ENCODE peak calls at places on chromosome 21, in eight cellular contexts. I, W, S, X, F, Q, A and T are unnamed samples.

GRCh38 chr21:36745459-36745858 is 46.5 kb downstream of the SIM2 start:
- DNase-seq in Q (no peak), S (no peak), A (no peak), I (no peak), F (no peak), X (no peak), W (no peak), T (no peak)

GRCh38 chr21:25368531-25368930 is 238.8 kb downstream of the MRPL39 start:
- DNase-seq in X (no peak), W (no peak), I (no peak), Q (no peak), S (no peak), F (no peak), A (no peak), T (no peak)

GRCh38 chr21:36769051-36769867 is 70.3 kb downstream of the SIM2 start:
- DNase-seq in X (no peak), F (no peak), S (no peak), I (no peak), W (no peak), Q (no peak), A (no peak), T (no peak)

GRCh38 chr21:37564924-37565529 is 198.5 kb downstream of the DYRK1A start:
- DNase-seq in A (no peak), W (no peak), I (no peak), S (no peak), F (no peak), X (no peak), Q (no peak), T (no peak)

GRCh38 chr21:24456358-24456757 is 1150.9 kb downstream of the MRPL39 start:
- DNase-seq in A (no peak), I (no peak), Q (no peak), S (no peak), F (no peak), X (no peak), W (no peak), T (no peak)

GRCh38 chr21:38352536-38353219 is 95.9 kb downstream of the KCNJ15 start:
- DNase-seq in X (peak; percentile 83), F (peak; percentile 61), S (no peak), W (peak; percentile 48), I (no peak), A (no peak), Q (peak; percentile 69), T (peak; percentile 73)

GRCh38 chr21:28337319-28337718 is 655.4 kb downstream of the LTN1 start:
- DNase-seq in F (no peak), A (no peak), S (no peak), I (no peak), W (peak; percentile 66), Q (peak; percentile 20), X (peak; percentile 48), T (peak; percentile 44)

GRCh38 chr21:29394051-29394450 is 95.3 kb downstream of the BACH1 start:
- DNase-seq in Q (no peak), F (no peak), I (no peak), X (no peak), A (no peak), W (no peak), S (no peak), T (no peak)

GRCh38 chr21:36980280-36981048 is 14.0 kb upstream of the HLCS start:
- DNase-seq in W (no peak), I (no peak), A (peak; percentile 57), S (no peak), Q (no peak), F (peak; percentile 67), X (no peak), T (no peak)

GRCh38 chr21:31117046-31117916 is 79.0 kb upstream of the KRTAP19-8 start:
- DNase-seq in S (no peak), F (no peak), W (peak; percentile 29), Q (peak; percentile 80), X (peak; percentile 78), I (no peak), A (no peak), T (peak; percentile 66)

GRCh38 chr21:45831991-45832740 is 149.4 kb upstream of the COL6A1 start:
- DNase-seq in Q (no peak), I (no peak), S (peak; percentile 94), W (no peak), F (no peak), X (peak; percentile 34), A (no peak), T (peak; percentile 39)

GRCh38 chr21:46009951-46010655 is 28.5 kb downstream of the COL6A1 start:
- DNase-seq in I (no peak), Q (no peak), X (no peak), A (no peak), F (no peak), W (no peak), S (no peak), T (no peak)

DNA sequence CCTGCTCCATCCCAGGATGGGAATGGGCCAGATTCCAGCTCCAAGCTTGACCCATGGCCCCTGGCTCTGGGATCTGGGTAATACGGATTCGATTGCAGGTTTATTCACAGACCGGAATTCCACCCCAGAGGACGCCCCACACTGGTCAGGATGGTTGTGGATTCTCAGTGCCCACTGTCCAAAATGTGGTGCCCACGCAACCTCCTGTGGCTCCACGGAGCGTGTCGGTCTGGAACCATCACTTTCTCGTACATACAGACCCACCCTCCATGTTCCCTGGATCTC is 31.6 kb downstream of the KRTAP10-1 start:
- DNase-seq in F (no peak), Q (no peak), W (no peak), I (no peak), X (no peak), S (no peak), A (no peak), T (no peak)
- H3K27ac ChIP-seq in F (no peak overlapping the region), Q (no peak overlapping the region), W (no peak overlapping the region), I (no peak overlapping the region), X (no peak overlapping the region), S (no peak overlapping the region), A (no peak overlapping the region), T (no peak overlapping the region)

GRCh38 chr21:41620541-41620940 is 112.6 kb upstream of the TMPRSS2 start:
- DNase-seq in I (no peak), A (no peak), X (no peak), W (no peak), Q (no peak), F (no peak), S (no peak), T (no peak)
- H3K27ac ChIP-seq in I (no peak overlapping the region), A (no peak overlapping the region), X (no peak overlapping the region), W (no peak overlapping the region), Q (peak overlapping the region; percentile 72), F (no peak overlapping the region), S (no peak overlapping the region), T (peak overlapping the region; percentile 89)

GRCh38 chr21:26883768-26884167 is 38.6 kb upstream of the ADAMTS1 start:
- DNase-seq in S (no peak), I (no peak), F (no peak), A (no peak), W (no peak), X (no peak), Q (no peak), T (no peak)
- H3K27ac ChIP-seq in S (no peak overlapping the region), I (no peak overlapping the region), F (no peak overlapping the region), A (no peak overlapping the region), W (no peak overlapping the region), X (no peak overlapping the region), Q (no peak overlapping the region), T (no peak overlapping the region)

DNA sequence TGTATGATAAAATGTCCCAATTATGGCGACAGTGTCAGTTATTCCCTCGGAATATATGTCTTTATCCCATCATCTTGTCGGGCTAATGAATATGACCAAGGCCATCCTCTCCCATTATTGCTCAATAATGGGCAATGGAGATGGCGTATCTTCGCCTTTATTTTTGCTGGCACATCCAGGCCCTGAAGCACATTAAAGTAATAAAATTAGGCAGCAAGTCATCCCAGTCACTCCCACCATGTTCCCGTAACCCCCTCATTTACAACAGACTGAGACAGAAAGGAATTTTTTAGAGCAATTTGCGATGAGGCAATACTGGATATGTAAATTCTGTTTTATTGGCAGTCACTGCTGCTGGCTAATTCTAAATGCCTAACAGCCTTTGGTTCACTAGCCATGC is 35.3 kb downstream of the CLIC6 start:
- DNase-seq in X (peak; percentile 40), Q (no peak), I (no peak), A (no peak), F (no peak), W (peak; percentile 63), S (no peak), T (peak; percentile 46)
- H3K27ac ChIP-seq in X (no peak overlapping the region), Q (peak overlapping the region; percentile 85), I (no peak overlapping the region), A (no peak overlapping the region), F (no peak overlapping the region), W (no peak overlapping the region), S (no peak overlapping the region), T (no peak overlapping the region)

DNA sequence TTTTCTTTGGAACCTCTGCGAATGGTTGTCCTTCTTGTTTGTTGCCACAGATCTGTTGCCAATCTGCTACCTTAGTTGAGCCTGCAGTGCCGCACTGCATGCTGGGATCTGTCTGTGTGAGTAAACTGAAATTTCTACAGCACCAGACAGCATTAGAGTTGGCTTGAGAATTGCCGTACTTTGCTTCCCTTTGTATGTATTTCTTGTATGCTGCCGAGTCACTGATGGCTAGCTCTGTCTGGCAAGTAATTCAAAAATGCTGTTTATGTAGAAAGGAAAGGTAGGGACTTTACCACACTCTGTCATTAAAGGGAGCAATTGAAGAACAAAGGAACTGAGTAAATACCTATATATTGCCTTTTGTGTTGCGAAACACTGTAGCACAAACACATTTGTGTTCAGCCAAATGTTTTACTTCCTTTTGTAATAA is 857.4 kb downstream of the USP25 start:
- DNase-seq in X (peak; percentile 58), W (peak; percentile 7), F (peak; percentile 46), A (peak; percentile 81), I (peak; percentile 15), Q (peak; percentile 26), S (peak; percentile 69), T (peak; percentile 81)
- H3K27ac ChIP-seq in X (no peak overlapping the region), W (no peak overlapping the region), F (peak overlapping the region; percentile 64), A (peak overlapping the region; percentile 97), I (peak overlapping the region; percentile 73), Q (peak overlapping the region; percentile 27), S (peak overlapping the region; percentile 70), T (peak overlapping the region; percentile 6)

GRCh38 chr21:35026617-35027557 is 22.2 kb downstream of the RUNX1 start:
- DNase-seq in S (peak; percentile 71), A (peak; percentile 47), F (peak; percentile 88), Q (no peak), W (no peak), X (peak; percentile 61), I (no peak), T (peak; percentile 15)
- H3K27ac ChIP-seq in S (no peak overlapping the region), A (no peak overlapping the region), F (peak overlapping the region; percentile 76), Q (no peak overlapping the region), W (no peak overlapping the region), X (no peak overlapping the region), I (no peak overlapping the region), T (no peak overlapping the region)

GRCh38 chr21:42677339-42678117 is 24.1 kb downstream of the PDE9A start:
- DNase-seq in Q (no peak), F (no peak), S (no peak), X (no peak), W (no peak), A (no peak), I (no peak), T (no peak)
- H3K27ac ChIP-seq in Q (no peak overlapping the region), F (no peak overlapping the region), S (peak overlapping the region; percentile 33), X (no peak overlapping the region), W (no peak overlapping the region), A (peak overlapping the region; percentile 14), I (no peak overlapping the region), T (no peak overlapping the region)

GRCh38 chr21:42188663-42189062 is 30.3 kb upstream of the ABCG1 start:
- DNase-seq in X (no peak), I (no peak), Q (no peak), F (no peak), S (no peak), W (no peak), A (no peak), T (no peak)
- H3K27ac ChIP-seq in X (no peak overlapping the region), I (no peak overlapping the region), Q (no peak overlapping the region), F (peak overlapping the region; percentile 81), S (peak overlapping the region; percentile 51), W (no peak overlapping the region), A (peak overlapping the region; percentile 6), T (no peak overlapping the region)